ENCODE peak calls at places on chromosomes 2 and 18, in ten cellular contexts. I is psoas muscle; R is fibroblast of lung; W is left ventricle myocardium inferior; B is spleen; K is Panc1; Z is CD4-positive, CD25-positive, alpha-beta regulatory T cell; J is heart right ventricle; P is RWPE2; G is endothelial cell of umbilical vein. Y is an unnamed sample.

GRCh38 chr2:145060876-145061275 is 541.0 kb upstream of the ZEB2 start:
- DNase-seq in I (no peak), R (no peak), W (no peak), B (no peak), K (no peak), Z (no peak), J (no peak), P (peak; percentile 69), G (no peak), Y (no peak)

GRCh38 chr2:158359846-158360245 is 96.7 kb downstream of the CCDC148 start:
- DNase-seq in I (no peak), R (peak; percentile 66), W (no peak), B (no peak), K (no peak), Z (no peak), J (no peak), P (no peak), G (no peak), Y (no peak)

GRCh38 chr2:235106874-235107639 is 155.2 kb downstream of the SH3BP4 start:
- DNase-seq in I (peak; percentile 76), R (peak; percentile 63), W (peak; percentile 63), B (no peak), K (peak; percentile 27), Z (no peak), J (peak; percentile 51), P (no peak), G (peak; percentile 70), Y (no peak)

GRCh38 chr2:86218124-86218523 is 18.9 kb downstream of the MRPL35 start:
- DNase-seq in I (no peak), R (no peak), W (no peak), B (no peak), K (no peak), Z (no peak), J (no peak), P (no peak), G (no peak), Y (no peak)

GRCh38 chr2:45166229-45166890 is 157.1 kb upstream of the SIX2 start:
- DNase-seq in I (no peak), R (no peak), W (no peak), B (no peak), K (no peak), Z (no peak), J (no peak), P (no peak), G (no peak), Y (no peak)

GRCh38 chr18:35740616-35741015 is 159.1 kb downstream of the GALNT1 start:
- DNase-seq in I (no peak), R (peak; percentile 52), W (no peak), B (no peak), K (no peak), Z (no peak), J (no peak), P (no peak), G (no peak), Y (no peak)

GRCh38 chr2:230684222-230685164 is 28.1 kb upstream of the CAB39 start:
- DNase-seq in I (no peak), R (peak; percentile 85), W (no peak), B (no peak), K (peak; percentile 64), Z (no peak), J (no peak), P (peak; percentile 83), G (peak; percentile 41), Y (no peak)

GRCh38 chr2:26884486-26884885 is 36.6 kb downstream of the DPYSL5 start:
- DNase-seq in I (no peak), R (no peak), W (no peak), B (no peak), K (no peak), Z (no peak), J (no peak), P (no peak), G (no peak), Y (no peak)

GRCh38 chr2:96324716-96325037 is 440 bp upstream of the ITPRIPL1 start:
- DNase-seq in I (no peak), R (no peak), W (no peak), B (no peak), K (no peak), Z (peak; percentile 3), J (no peak), P (no peak), G (no peak), Y (no peak)

GRCh38 chr2:96325038-96325883 is at the start of gene ITPRIPL1:
- DNase-seq in I (no peak), R (no peak), W (no peak), B (peak; percentile 85), K (no peak), Z (peak; percentile 16), J (peak; percentile 31), P (no peak), G (peak; percentile 29), Y (peak; percentile 30)

GRCh38 chr2:96325884-96326255 is 753 bp downstream of the ITPRIPL1 start:
- DNase-seq in I (no peak), R (no peak), W (no peak), B (peak; percentile 81), K (no peak), Z (peak; percentile 53), J (no peak), P (no peak), G (no peak), Y (peak; percentile 28)

GRCh38 chr2:96326990-96327820 is 2.1 kb downstream of the ITPRIPL1 start:
- DNase-seq in I (no peak), R (no peak), W (no peak), B (no peak), K (no peak), Z (no peak), J (no peak), P (no peak), G (no peak), Y (no peak)

DNA sequence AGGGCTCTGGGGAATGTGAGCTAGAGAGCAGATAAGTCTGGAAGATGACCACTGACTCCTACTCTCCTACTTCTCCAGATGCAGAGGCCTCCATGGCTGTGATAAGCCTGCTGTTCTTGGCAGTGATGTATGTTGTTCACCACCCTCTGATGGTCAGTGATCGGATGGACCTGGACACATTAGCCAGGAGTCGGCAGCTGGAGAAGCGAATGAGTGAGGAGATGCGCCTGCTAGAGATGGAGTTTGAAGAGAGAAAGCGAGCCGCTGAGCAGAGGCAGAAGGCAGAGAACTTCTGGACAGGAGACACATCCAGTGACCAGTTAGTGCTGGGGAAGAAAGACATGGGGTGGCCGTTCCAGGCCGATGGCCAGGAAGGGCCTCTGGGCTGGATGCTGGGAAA is 1.4 kb downstream of the ITPRIPL1 start:
- DNase-seq in I (no peak), R (no peak), W (no peak), B (no peak), K (no peak), Z (no peak), J (no peak), P (no peak), G (no peak), Y (no peak)
- H3K9me3 ChIP-seq in I (no peaks in the 10 kb centered on the region), R (no peaks in the 10 kb centered on the region), W (no peaks in the 10 kb centered on the region), B (no peaks in the 10 kb centered on the region), K (no peaks in the 10 kb centered on the region), Z (no peaks in the 10 kb centered on the region), J (no peaks in the 10 kb centered on the region), P (no peaks in the 10 kb centered on the region), G (no peaks in the 10 kb centered on the region), Y (no peaks in the 10 kb centered on the region)

GRCh38 chr18:14930076-14930475 is 182.1 kb downstream of the ANKRD30B start:
- DNase-seq in I (no peak), R (no peak), W (no peak), B (no peak), K (no peak), Z (no peak), J (no peak), P (no peak), G (no peak), Y (no peak)
- H3K9me3 ChIP-seq in I (no peaks in the 10 kb centered on the region), R (no peaks in the 10 kb centered on the region), W (no peaks in the 10 kb centered on the region), B (no peaks in the 10 kb centered on the region), K (no peaks in the 10 kb centered on the region), Z (no peaks in the 10 kb centered on the region), J (no peaks in the 10 kb centered on the region), P (no peaks in the 10 kb centered on the region), G (no peaks in the 10 kb centered on the region), Y (no peaks in the 10 kb centered on the region)

GRCh38 chr2:47594656-47595055 is 188.3 kb upstream of the MSH6 start:
- DNase-seq in I (no peak), R (no peak), W (no peak), B (no peak), K (no peak), Z (no peak), J (no peak), P (no peak), G (no peak), Y (no peak)

GRCh38 chr2:47595690-47596089 is 187.3 kb upstream of the MSH6 start:
- DNase-seq in I (no peak), R (no peak), W (no peak), B (no peak), K (no peak), Z (no peak), J (no peak), P (no peak), G (no peak), Y (no peak)

GRCh38 chr2:47595115-47595514 is 187.8 kb upstream of the MSH6 start:
- DNase-seq in I (no peak), R (no peak), W (no peak), B (no peak), K (no peak), Z (no peak), J (no peak), P (no peak), G (no peak), Y (no peak)

GRCh38 chr2:47592381-47592780 is 189.4 kb downstream of the MSH2 start:
- DNase-seq in I (no peak), R (no peak), W (no peak), B (no peak), K (no peak), Z (no peak), J (no peak), P (no peak), G (peak; percentile 59), Y (no peak)
- H3K9me3 ChIP-seq in I (no peaks in the 10 kb centered on the region), R (no peaks in the 10 kb centered on the region), W (peaks cover 29% of the 10 kb centered on the region), B (peaks cover 25% of the 10 kb centered on the region), K (no peaks in the 10 kb centered on the region), Z (peaks cover 23% of the 10 kb centered on the region), J (peaks cover 20% of the 10 kb centered on the region), P (no peaks in the 10 kb centered on the region), G (no peaks in the 10 kb centered on the region), Y (no peaks in the 10 kb centered on the region)

GRCh38 chr2:31946838-31947237 is 64.0 kb downstream of the MEMO1 start:
- DNase-seq in I (no peak), R (no peak), W (no peak), B (no peak), K (no peak), Z (no peak), J (no peak), P (no peak), G (no peak), Y (no peak)

GRCh38 chr2:31945572-31945935 is 65.3 kb downstream of the MEMO1 start:
- DNase-seq in I (no peak), R (peak; percentile 51), W (no peak), B (no peak), K (no peak), Z (no peak), J (no peak), P (no peak), G (peak; percentile 6), Y (no peak)

GRCh38 chr2:31940920-31941319 is 69.9 kb downstream of the MEMO1 start:
- DNase-seq in I (no peak), R (no peak), W (no peak), B (no peak), K (no peak), Z (no peak), J (no peak), P (no peak), G (no peak), Y (no peak)

GRCh38 chr2:31944828-31945571 is 65.8 kb downstream of the MEMO1 start:
- DNase-seq in I (no peak), R (no peak), W (no peak), B (no peak), K (no peak), Z (no peak), J (no peak), P (no peak), G (no peak), Y (no peak)

DNA sequence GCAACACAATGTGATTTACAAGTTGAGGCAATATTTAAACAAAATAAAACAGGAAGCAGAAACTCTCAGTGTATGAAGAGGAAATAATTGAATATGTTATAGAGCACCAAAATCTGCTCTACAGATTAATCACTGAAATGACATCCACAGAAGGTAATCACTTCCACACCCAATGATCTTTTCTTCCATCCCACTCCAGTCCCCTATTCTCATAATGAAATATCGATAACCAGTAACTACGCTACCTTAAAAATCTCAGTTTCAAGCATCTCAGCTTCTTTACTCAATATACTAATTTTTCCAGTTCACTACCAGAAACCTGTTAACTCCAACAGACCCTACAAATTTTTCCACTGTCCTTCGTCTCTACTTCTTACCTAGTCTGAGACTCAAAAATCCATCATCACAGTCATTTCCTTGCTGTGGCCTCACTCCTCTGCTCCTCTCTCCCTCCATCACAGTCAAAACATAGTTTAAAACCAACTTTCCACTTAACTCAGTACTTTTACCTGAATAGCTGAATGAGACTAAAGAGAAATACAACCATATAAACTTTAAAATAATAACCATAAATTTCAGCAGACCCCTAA is 67.1 kb downstream of the MEMO1 start:
- DNase-seq in I (no peak), R (no peak), W (no peak), B (no peak), K (no peak), Z (no peak), J (no peak), P (no peak), G (no peak), Y (no peak)
- H3K9me3 ChIP-seq in I (no peaks in the 10 kb centered on the region), R (no peaks in the 10 kb centered on the region), W (no peaks in the 10 kb centered on the region), B (no peaks in the 10 kb centered on the region), K (no peaks in the 10 kb centered on the region), Z (no peaks in the 10 kb centered on the region), J (no peaks in the 10 kb centered on the region), P (no peaks in the 10 kb centered on the region), G (no peaks in the 10 kb centered on the region), Y (no peaks in the 10 kb centered on the region)